ENCODE peak calls at places on chromosomes 7 and 10, in five cellular contexts. H, V, G, M and F are unnamed samples.

GRCh38 chr7:21960922-21961321 is 15.2 kb upstream of the CDCA7L start:
- DNase-seq in H (no peak), G (no peak), M (no peak), V (peak; percentile 80), F (peak; percentile 71)

GRCh38 chr10:17109475-17110207 is 20.0 kb downstream of the CUBN start:
- DNase-seq in M (no peak), H (no peak), G (no peak), V (peak; percentile 10), F (peak; percentile 45)

GRCh38 chr7:121913947-121914346 is 41.0 kb downstream of the PTPRZ1 start:
- DNase-seq in H (no peak), G (no peak), V (no peak), M (no peak), F (no peak)

GRCh38 chr10:103444478-103444877 is 7.7 kb downstream of the CALHM2 start:
- DNase-seq in M (no peak), G (no peak), V (no peak), H (no peak), F (no peak)

GRCh38 chr7:77383333-77383740 is 32.8 kb downstream of the GSAP start:
- DNase-seq in V (no peak), G (no peak), H (no peak), M (no peak), F (no peak)

GRCh38 chr7:135862586-135863361 is 114.2 kb upstream of the FAM180A start:
- DNase-seq in G (no peak), V (no peak), H (no peak), M (no peak), F (no peak)

GRCh38 chr7:102914585-102914984 is 1.8 kb downstream of the LRRC17 start:
- DNase-seq in G (no peak), V (no peak), H (peak; percentile 83), M (no peak), F (peak; percentile 47)

GRCh38 chr7:47193003-47193402 is 388.9 kb downstream of the TNS3 start:
- DNase-seq in G (no peak), H (no peak), M (no peak), V (no peak), F (no peak)

GRCh38 chr10:50620899-50621298 is 2.9 kb downstream of the SGMS1 start:
- DNase-seq in V (no peak), H (no peak), M (no peak), G (no peak), F (no peak)

GRCh38 chr7:91264924-91265681 is 870 bp downstream of the FZD1 start:
- DNase-seq in H (peak; percentile 60), V (peak; percentile 72), G (peak; percentile 63), M (peak; percentile 39), F (no peak)

GRCh38 chr10:54057357-54057756 is 743.7 kb downstream of the PCDH15 start:
- DNase-seq in G (no peak), V (no peak), H (no peak), M (no peak), F (no peak)

GRCh38 chr10:33252794-33253203 is 81.7 kb downstream of the NRP1 start:
- DNase-seq in H (no peak), V (peak; percentile 88), G (no peak), M (no peak), F (peak; percentile 32)

GRCh38 chr7:85471740-85472139 is 284.9 kb upstream of the SEMA3D start:
- DNase-seq in V (peak; percentile 3), M (no peak), G (no peak), H (no peak), F (no peak)

GRCh38 chr10:29699621-29700020 is 64.8 kb upstream of the SVIL start:
- DNase-seq in H (no peak), M (no peak), V (no peak), G (no peak), F (no peak)

GRCh38 chr7:39154815-39155214 is 177.1 kb downstream of the POU6F2 start:
- DNase-seq in H (no peak), V (no peak), G (no peak), M (no peak), F (no peak)

GRCh38 chr7:29337628-29338116 is 143.1 kb downstream of the CHN2 start:
- DNase-seq in M (no peak), G (no peak), H (no peak), V (no peak), F (no peak)

GRCh38 chr10:68957654-68958053 is 1.7 kb downstream of the DDX21 start:
- DNase-seq in V (peak; percentile 7), G (no peak), M (no peak), H (no peak), F (no peak)

DNA sequence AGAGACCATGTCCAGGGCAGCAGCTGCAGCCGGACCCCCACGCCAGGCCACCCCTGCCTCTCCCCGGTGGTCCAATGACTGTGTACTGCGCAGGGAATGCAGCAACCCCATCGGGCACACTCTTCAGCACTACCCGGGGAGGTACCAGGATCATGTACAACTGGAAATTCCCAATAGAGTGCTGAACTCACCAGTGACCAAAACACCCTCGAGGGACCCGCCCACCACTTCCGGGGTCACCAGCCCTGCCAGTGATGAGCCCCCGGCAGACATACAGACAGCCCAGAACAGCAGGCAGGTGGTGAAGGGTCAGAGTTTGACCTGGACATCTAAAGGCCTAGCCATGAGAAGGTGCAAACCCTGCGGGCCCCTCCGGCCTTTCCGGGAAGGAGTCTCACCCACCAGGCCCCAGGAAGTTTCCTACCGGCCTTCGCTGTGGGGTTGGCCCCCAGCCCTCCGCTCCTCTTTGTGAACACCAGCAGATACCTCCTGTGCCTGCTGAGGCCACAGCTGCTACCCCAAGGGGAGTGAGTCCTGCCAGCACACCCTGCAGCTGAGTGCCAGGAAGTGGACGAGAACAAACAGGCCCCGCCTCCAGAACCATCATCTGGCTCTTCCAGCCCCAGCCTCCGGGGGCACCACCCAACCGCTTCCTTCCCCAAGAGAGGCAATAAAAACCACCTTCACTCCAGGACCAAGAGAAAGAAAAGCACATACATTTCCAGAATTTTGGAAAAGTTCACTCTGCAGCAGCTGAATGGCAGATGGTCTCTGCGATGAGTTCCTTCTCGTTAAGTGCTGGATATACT is 5.0 kb upstream of the ANKRD61 start:
- DNase-seq in H (no peak), V (peak; percentile 18), G (peak; percentile 77), M (peak; percentile 80), F (peak; percentile 94)
- TF ChIP-seq POLR2A in H (no peak), V (no peak), G (no peak), M (peak; percentile 20), F (no peak)

GRCh38 chr7:106063039-106063438 is 49.1 kb downstream of the SYPL1 start:
- DNase-seq in G (peak; percentile 31), H (no peak), M (no peak), V (no peak), F (no peak)

GRCh38 chr7:106064329-106064728 is 47.8 kb downstream of the SYPL1 start:
- DNase-seq in M (no peak), V (no peak), G (peak; percentile 48), H (no peak), F (no peak)

GRCh38 chr7:106064836-106065559 is 47.1 kb downstream of the SYPL1 start:
- DNase-seq in M (peak; percentile 90), G (peak; percentile 97), V (peak; percentile 88), H (peak; percentile 89), F (peak; percentile 93)

GRCh38 chr7:106062521-106062931 is 49.6 kb downstream of the SYPL1 start:
- DNase-seq in G (no peak), V (no peak), H (no peak), M (no peak), F (no peak)

DNA sequence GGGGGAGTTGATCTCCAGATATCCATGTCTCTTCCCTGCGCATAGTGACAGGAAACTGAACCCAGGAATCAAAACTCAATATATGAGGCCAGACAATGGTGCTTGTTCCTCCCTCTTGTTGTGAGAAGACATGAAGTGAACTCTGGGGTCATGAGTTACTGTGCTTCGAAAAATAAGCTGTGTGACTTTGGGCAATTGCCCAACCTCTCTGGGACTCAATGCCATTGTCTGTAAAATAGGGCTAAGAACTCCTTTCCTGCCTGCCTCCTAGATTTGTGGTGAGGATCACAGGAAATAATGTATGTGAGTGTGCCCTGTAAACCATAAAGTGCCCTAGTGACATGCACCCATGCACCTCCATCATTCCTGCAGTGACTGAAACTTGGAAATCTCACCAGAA is 48.4 kb downstream of the SYPL1 start:
- DNase-seq in M (no peak), H (no peak), V (no peak), G (peak; percentile 18), F (no peak)
- TF ChIP-seq POLR2A in M (no peak), H (no peak), V (no peak), G (no peak), F (no peak)

GRCh38 chr10:128111686-128112085 is 14.5 kb downstream of the MKI67 start:
- DNase-seq in H (no peak), G (no peak), V (no peak), M (no peak), F (no peak)

GRCh38 chr10:128115356-128115755 is 10.9 kb downstream of the MKI67 start:
- DNase-seq in H (no peak), M (no peak), G (no peak), V (no peak), F (no peak)

GRCh38 chr10:128113026-128113425 is 13.2 kb downstream of the MKI67 start:
- DNase-seq in M (no peak), V (no peak), H (no peak), G (no peak), F (no peak)

GRCh38 chr10:128105383-128105782 is 20.8 kb downstream of the MKI67 start:
- DNase-seq in V (no peak), M (no peak), H (no peak), G (no peak), F (no peak)

GRCh38 chr10:128110339-128110738 is 15.9 kb downstream of the MKI67 start:
- DNase-seq in M (no peak), H (no peak), V (no peak), G (no peak), F (no peak)
- TF ChIP-seq POLR2A in M (no peak), H (no peak), V (no peak), G (no peak), F (no peak)

GRCh38 chr10:21533577-21534475 is at the start of gene MLLT10:
- DNase-seq in M (peak; percentile 93), V (peak; percentile 97), H (peak; percentile 97), G (peak; percentile 97), F (peak; percentile 88)

GRCh38 chr10:21532694-21533576 is 1.1 kb upstream of the MLLT10 start:
- DNase-seq in H (no peak), M (no peak), V (peak; percentile 26), G (no peak), F (no peak)

GRCh38 chr10:21536874-21537273 is 2.8 kb downstream of the MLLT10 start:
- DNase-seq in M (no peak), V (no peak), H (no peak), G (peak; percentile 45), F (no peak)

GRCh38 chr10:21535494-21535818 is 1.4 kb downstream of the MLLT10 start:
- DNase-seq in H (no peak), V (peak; percentile 28), M (no peak), G (no peak), F (no peak)

DNA sequence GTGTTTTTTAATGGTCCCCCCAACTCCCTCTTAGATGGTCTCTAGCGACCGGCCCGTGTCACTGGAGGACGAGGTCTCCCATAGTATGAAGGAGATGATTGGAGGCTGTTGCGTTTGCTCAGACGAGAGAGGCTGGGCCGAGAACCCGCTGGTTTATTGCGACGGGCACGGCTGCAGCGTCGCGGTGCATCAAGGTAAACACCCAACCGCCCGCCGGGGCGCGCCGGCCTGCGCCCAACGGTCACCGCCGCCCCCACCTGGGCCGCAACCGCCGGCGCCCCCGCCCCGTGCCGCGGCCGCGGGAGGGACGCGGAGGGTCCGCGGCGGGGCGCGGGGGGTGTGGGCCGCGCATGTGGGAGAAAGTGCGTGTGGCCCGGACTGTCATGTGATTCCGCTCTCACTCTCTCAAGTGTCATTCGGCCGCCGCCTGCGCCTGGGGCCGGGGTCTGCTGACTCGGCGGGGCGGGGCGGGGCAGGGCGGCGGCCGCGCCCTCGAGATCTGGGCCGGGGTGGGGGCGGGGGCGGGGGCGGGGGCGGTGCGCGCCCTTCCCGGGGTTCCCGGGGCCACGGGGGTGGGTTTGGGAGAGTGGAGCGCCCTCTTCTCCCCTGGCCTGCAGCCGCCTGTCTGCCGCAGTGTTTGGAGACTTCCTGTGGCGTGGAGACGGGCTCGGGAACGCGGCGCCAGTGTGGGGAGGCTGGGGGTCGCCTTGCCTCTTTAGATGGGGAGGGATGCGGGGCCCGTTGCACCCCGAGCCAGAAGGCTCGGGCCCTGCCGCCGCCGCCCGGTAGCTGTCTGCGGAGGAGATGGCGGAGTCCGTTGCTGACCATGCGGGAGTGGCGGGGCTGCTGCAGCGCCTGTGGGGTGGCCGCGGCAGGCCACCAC is 820 bp downstream of the MLLT10 start:
- DNase-seq in H (peak; percentile 74), M (peak; percentile 54), V (peak; percentile 38), G (peak; percentile 83), F (no peak)
- TF ChIP-seq POLR2A in H (no peak), M (no peak), V (no peak), G (peak; percentile 36), F (peak; percentile 1)